ENCODE peak calls at places on chromosomes 4 and X, in seven cellular contexts. One of them, this sample, is unnamed.

GRCh38 chrX:43148305-43148704 is 370.3 kb upstream of the PPP1R2C start:
- DNase-seq in hippocampal formation: no peak
- DNase-seq in activated gamma-delta T cell treated with anti-CD3 and anti-CD28 coated beads, Interleukin-2, amount 50 U/mL, for 16 hours: no peak
- DNase-seq in stimulated activated naive CD8-positive, alpha-beta T cell treated with anti-CD3 and anti-CD28 coated beads, Interleukin-15, Interleukin-2, amounts not matched to agents 100 U/mL and 50 U/mL, for 24 hours: no peak
- DNase-seq in EH: no peak
- DNase-seq in aorta: no peak
- DNase-seq in retina: no peak
- DNase-seq in this sample: no peak

GRCh38 chrX:39396358-39396995 is 595.2 kb downstream of the MID1IP1 start:
- DNase-seq in activated gamma-delta T cell treated with anti-CD3 and anti-CD28 coated beads, Interleukin-2, amount 50 U/mL, for 16 hours: no peak
- DNase-seq in retina: no peak
- DNase-seq in stimulated activated naive CD8-positive, alpha-beta T cell treated with anti-CD3 and anti-CD28 coated beads, Interleukin-15, Interleukin-2, amounts not matched to agents 100 U/mL and 50 U/mL, for 24 hours: no peak
- DNase-seq in aorta: no peak
- DNase-seq in hippocampal formation: no peak
- DNase-seq in EH: no peak
- DNase-seq in this sample: no peak

GRCh38 chr4:107631568-107631967 is 88.5 kb downstream of the PAPSS1 start:
- DNase-seq in retina: no peak
- DNase-seq in aorta: no peak
- DNase-seq in activated gamma-delta T cell treated with anti-CD3 and anti-CD28 coated beads, Interleukin-2, amount 50 U/mL, for 16 hours: no peak
- DNase-seq in hippocampal formation: no peak
- DNase-seq in stimulated activated naive CD8-positive, alpha-beta T cell treated with anti-CD3 and anti-CD28 coated beads, Interleukin-15, Interleukin-2, amounts not matched to agents 100 U/mL and 50 U/mL, for 24 hours: no peak
- DNase-seq in EH: no peak
- DNase-seq in this sample: no peak

GRCh38 chr4:174156239-174156826 is 127.1 kb downstream of the FBXO8 start:
- DNase-seq in retina: peak
- DNase-seq in hippocampal formation: peak
- DNase-seq in EH: peak
- DNase-seq in stimulated activated naive CD8-positive, alpha-beta T cell treated with anti-CD3 and anti-CD28 coated beads, Interleukin-15, Interleukin-2, amounts not matched to agents 100 U/mL and 50 U/mL, for 24 hours: no peak
- DNase-seq in aorta: no peak
- DNase-seq in activated gamma-delta T cell treated with anti-CD3 and anti-CD28 coated beads, Interleukin-2, amount 50 U/mL, for 16 hours: no peak
- DNase-seq in this sample: no peak

GRCh38 chrX:143873343-143873742 is 10.5 kb upstream of the UBE2NL start:
- DNase-seq in activated gamma-delta T cell treated with anti-CD3 and anti-CD28 coated beads, Interleukin-2, amount 50 U/mL, for 16 hours: no peak
- DNase-seq in retina: no peak
- DNase-seq in stimulated activated naive CD8-positive, alpha-beta T cell treated with anti-CD3 and anti-CD28 coated beads, Interleukin-15, Interleukin-2, amounts not matched to agents 100 U/mL and 50 U/mL, for 24 hours: no peak
- DNase-seq in aorta: no peak
- DNase-seq in EH: peak
- DNase-seq in hippocampal formation: no peak
- DNase-seq in this sample: no peak

GRCh38 chr4:184806246-184806550 is 19.6 kb downstream of the ACSL1 start:
- DNase-seq in hippocampal formation: no peak
- DNase-seq in retina: no peak
- DNase-seq in EH: no peak
- DNase-seq in aorta: no peak
- DNase-seq in activated gamma-delta T cell treated with anti-CD3 and anti-CD28 coated beads, Interleukin-2, amount 50 U/mL, for 16 hours: no peak
- DNase-seq in stimulated activated naive CD8-positive, alpha-beta T cell treated with anti-CD3 and anti-CD28 coated beads, Interleukin-15, Interleukin-2, amounts not matched to agents 100 U/mL and 50 U/mL, for 24 hours: no peak
- DNase-seq in this sample: no peak

GRCh38 chr4:88138561-88138960 is 19.9 kb downstream of the ABCG2 start:
- DNase-seq in aorta: no peak
- DNase-seq in stimulated activated naive CD8-positive, alpha-beta T cell treated with anti-CD3 and anti-CD28 coated beads, Interleukin-15, Interleukin-2, amounts not matched to agents 100 U/mL and 50 U/mL, for 24 hours: no peak
- DNase-seq in hippocampal formation: no peak
- DNase-seq in activated gamma-delta T cell treated with anti-CD3 and anti-CD28 coated beads, Interleukin-2, amount 50 U/mL, for 16 hours: no peak
- DNase-seq in retina: no peak
- DNase-seq in EH: peak
- DNase-seq in this sample: no peak

GRCh38 chrX:87518504-87518903 is 902 bp downstream of the KLHL4 start:
- DNase-seq in stimulated activated naive CD8-positive, alpha-beta T cell treated with anti-CD3 and anti-CD28 coated beads, Interleukin-15, Interleukin-2, amounts not matched to agents 100 U/mL and 50 U/mL, for 24 hours: no peak
- DNase-seq in EH: no peak
- DNase-seq in retina: no peak
- DNase-seq in hippocampal formation: peak
- DNase-seq in aorta: no peak
- DNase-seq in activated gamma-delta T cell treated with anti-CD3 and anti-CD28 coated beads, Interleukin-2, amount 50 U/mL, for 16 hours: no peak
- DNase-seq in this sample: no peak

GRCh38 chr4:165301833-165302232 is 25.6 kb upstream of the MSMO1 start:
- DNase-seq in activated gamma-delta T cell treated with anti-CD3 and anti-CD28 coated beads, Interleukin-2, amount 50 U/mL, for 16 hours: no peak
- DNase-seq in aorta: no peak
- DNase-seq in retina: no peak
- DNase-seq in EH: peak
- DNase-seq in hippocampal formation: no peak
- DNase-seq in stimulated activated naive CD8-positive, alpha-beta T cell treated with anti-CD3 and anti-CD28 coated beads, Interleukin-15, Interleukin-2, amounts not matched to agents 100 U/mL and 50 U/mL, for 24 hours: no peak
- DNase-seq in this sample: no peak

GRCh38 chrX:2673611-2674010 is 17.5 kb upstream of the CD99 start:
- DNase-seq in aorta: no peak
- DNase-seq in hippocampal formation: no peak
- DNase-seq in stimulated activated naive CD8-positive, alpha-beta T cell treated with anti-CD3 and anti-CD28 coated beads, Interleukin-15, Interleukin-2, amounts not matched to agents 100 U/mL and 50 U/mL, for 24 hours: no peak
- DNase-seq in retina: no peak
- DNase-seq in EH: no peak
- DNase-seq in activated gamma-delta T cell treated with anti-CD3 and anti-CD28 coated beads, Interleukin-2, amount 50 U/mL, for 16 hours: no peak
- DNase-seq in this sample: no peak

GRCh38 chr4:81508786-81509574 is 37.3 kb upstream of the RASGEF1B start:
- DNase-seq in activated gamma-delta T cell treated with anti-CD3 and anti-CD28 coated beads, Interleukin-2, amount 50 U/mL, for 16 hours: no peak
- DNase-seq in hippocampal formation: no peak
- DNase-seq in stimulated activated naive CD8-positive, alpha-beta T cell treated with anti-CD3 and anti-CD28 coated beads, Interleukin-15, Interleukin-2, amounts not matched to agents 100 U/mL and 50 U/mL, for 24 hours: no peak
- DNase-seq in retina: no peak
- DNase-seq in EH: no peak
- DNase-seq in aorta: no peak
- DNase-seq in this sample: no peak

GRCh38 chrX:77450415-77450814 is 3.2 kb downstream of the FGF16 start:
- DNase-seq in EH: no peak
- DNase-seq in aorta: no peak
- DNase-seq in retina: no peak
- DNase-seq in stimulated activated naive CD8-positive, alpha-beta T cell treated with anti-CD3 and anti-CD28 coated beads, Interleukin-15, Interleukin-2, amounts not matched to agents 100 U/mL and 50 U/mL, for 24 hours: no peak
- DNase-seq in hippocampal formation: no peak
- DNase-seq in activated gamma-delta T cell treated with anti-CD3 and anti-CD28 coated beads, Interleukin-2, amount 50 U/mL, for 16 hours: no peak
- DNase-seq in this sample: no peak

GRCh38 chr4:82667761-82668505 is 106.1 kb upstream of the TMEM150C start:
- DNase-seq in hippocampal formation: no peak
- DNase-seq in activated gamma-delta T cell treated with anti-CD3 and anti-CD28 coated beads, Interleukin-2, amount 50 U/mL, for 16 hours: no peak
- DNase-seq in stimulated activated naive CD8-positive, alpha-beta T cell treated with anti-CD3 and anti-CD28 coated beads, Interleukin-15, Interleukin-2, amounts not matched to agents 100 U/mL and 50 U/mL, for 24 hours: no peak
- DNase-seq in retina: no peak
- DNase-seq in aorta: no peak
- DNase-seq in EH: peak
- DNase-seq in this sample: no peak

GRCh38 chr4:123405212-123405856 is 8.7 kb downstream of the SPRY1 start:
- DNase-seq in EH: no peak
- DNase-seq in stimulated activated naive CD8-positive, alpha-beta T cell treated with anti-CD3 and anti-CD28 coated beads, Interleukin-15, Interleukin-2, amounts not matched to agents 100 U/mL and 50 U/mL, for 24 hours: no peak
- DNase-seq in hippocampal formation: peak
- DNase-seq in activated gamma-delta T cell treated with anti-CD3 and anti-CD28 coated beads, Interleukin-2, amount 50 U/mL, for 16 hours: no peak
- DNase-seq in aorta: no peak
- DNase-seq in retina: no peak
- DNase-seq in this sample: no peak

GRCh38 chr4:28730304-28730703 is 1869.7 kb downstream of the STIM2 start:
- DNase-seq in stimulated activated naive CD8-positive, alpha-beta T cell treated with anti-CD3 and anti-CD28 coated beads, Interleukin-15, Interleukin-2, amounts not matched to agents 100 U/mL and 50 U/mL, for 24 hours: no peak
- DNase-seq in activated gamma-delta T cell treated with anti-CD3 and anti-CD28 coated beads, Interleukin-2, amount 50 U/mL, for 16 hours: no peak
- DNase-seq in hippocampal formation: no peak
- DNase-seq in retina: no peak
- DNase-seq in EH: no peak
- DNase-seq in aorta: no peak
- DNase-seq in this sample: no peak

GRCh38 chrX:112147206-112147605 is 64.6 kb upstream of the TRPC5 start:
- DNase-seq in EH: no peak
- DNase-seq in activated gamma-delta T cell treated with anti-CD3 and anti-CD28 coated beads, Interleukin-2, amount 50 U/mL, for 16 hours: no peak
- DNase-seq in aorta: no peak
- DNase-seq in retina: peak
- DNase-seq in hippocampal formation: no peak
- DNase-seq in stimulated activated naive CD8-positive, alpha-beta T cell treated with anti-CD3 and anti-CD28 coated beads, Interleukin-15, Interleukin-2, amounts not matched to agents 100 U/mL and 50 U/mL, for 24 hours: no peak
- DNase-seq in this sample: no peak

GRCh38 chrX:64184396-64184795 is 21.1 kb downstream of the AMER1 start:
- DNase-seq in EH: no peak
- DNase-seq in hippocampal formation: no peak
- DNase-seq in stimulated activated naive CD8-positive, alpha-beta T cell treated with anti-CD3 and anti-CD28 coated beads, Interleukin-15, Interleukin-2, amounts not matched to agents 100 U/mL and 50 U/mL, for 24 hours: no peak
- DNase-seq in aorta: no peak
- DNase-seq in retina: no peak
- DNase-seq in activated gamma-delta T cell treated with anti-CD3 and anti-CD28 coated beads, Interleukin-2, amount 50 U/mL, for 16 hours: no peak
- DNase-seq in this sample: no peak

GRCh38 chr4:150010525-150011126 is 67.6 kb upstream of the DCLK2 start:
- DNase-seq in retina: peak
- DNase-seq in stimulated activated naive CD8-positive, alpha-beta T cell treated with anti-CD3 and anti-CD28 coated beads, Interleukin-15, Interleukin-2, amounts not matched to agents 100 U/mL and 50 U/mL, for 24 hours: no peak
- DNase-seq in hippocampal formation: peak
- DNase-seq in aorta: no peak
- DNase-seq in activated gamma-delta T cell treated with anti-CD3 and anti-CD28 coated beads, Interleukin-2, amount 50 U/mL, for 16 hours: no peak
- DNase-seq in EH: peak
- DNase-seq in this sample: peak

GRCh38 chr4:175504316-175504715 is 307.7 kb downstream of the GPM6A start:
- DNase-seq in EH: peak
- DNase-seq in stimulated activated naive CD8-positive, alpha-beta T cell treated with anti-CD3 and anti-CD28 coated beads, Interleukin-15, Interleukin-2, amounts not matched to agents 100 U/mL and 50 U/mL, for 24 hours: no peak
- DNase-seq in retina: no peak
- DNase-seq in activated gamma-delta T cell treated with anti-CD3 and anti-CD28 coated beads, Interleukin-2, amount 50 U/mL, for 16 hours: no peak
- DNase-seq in aorta: no peak
- DNase-seq in hippocampal formation: no peak
- DNase-seq in this sample: no peak

GRCh38 chrX:110003167-110004156 is 548 bp downstream of the TMEM164 start:
- DNase-seq in aorta: peak
- DNase-seq in activated gamma-delta T cell treated with anti-CD3 and anti-CD28 coated beads, Interleukin-2, amount 50 U/mL, for 16 hours: no peak
- DNase-seq in stimulated activated naive CD8-positive, alpha-beta T cell treated with anti-CD3 and anti-CD28 coated beads, Interleukin-15, Interleukin-2, amounts not matched to agents 100 U/mL and 50 U/mL, for 24 hours: peak
- DNase-seq in EH: no peak
- DNase-seq in retina: peak
- DNase-seq in hippocampal formation: no peak
- DNase-seq in this sample: no peak

GRCh38 chr4:142265536-142265935 is 580.6 kb downstream of the INPP4B start:
- DNase-seq in EH: peak
- DNase-seq in aorta: no peak
- DNase-seq in stimulated activated naive CD8-positive, alpha-beta T cell treated with anti-CD3 and anti-CD28 coated beads, Interleukin-15, Interleukin-2, amounts not matched to agents 100 U/mL and 50 U/mL, for 24 hours: no peak
- DNase-seq in retina: no peak
- DNase-seq in hippocampal formation: no peak
- DNase-seq in activated gamma-delta T cell treated with anti-CD3 and anti-CD28 coated beads, Interleukin-2, amount 50 U/mL, for 16 hours: no peak
- DNase-seq in this sample: no peak

GRCh38 chr4:29708473-29708872 is 1011.7 kb upstream of the PCDH7 start:
- DNase-seq in aorta: no peak
- DNase-seq in stimulated activated naive CD8-positive, alpha-beta T cell treated with anti-CD3 and anti-CD28 coated beads, Interleukin-15, Interleukin-2, amounts not matched to agents 100 U/mL and 50 U/mL, for 24 hours: no peak
- DNase-seq in activated gamma-delta T cell treated with anti-CD3 and anti-CD28 coated beads, Interleukin-2, amount 50 U/mL, for 16 hours: no peak
- DNase-seq in hippocampal formation: no peak
- DNase-seq in retina: no peak
- DNase-seq in EH: peak
- DNase-seq in this sample: no peak

GRCh38 chr4:7365472-7366179 is 69.1 kb downstream of the PSAPL1 start:
- DNase-seq in EH: no peak
- DNase-seq in hippocampal formation: peak
- DNase-seq in activated gamma-delta T cell treated with anti-CD3 and anti-CD28 coated beads, Interleukin-2, amount 50 U/mL, for 16 hours: no peak
- DNase-seq in aorta: peak
- DNase-seq in retina: no peak
- DNase-seq in stimulated activated naive CD8-positive, alpha-beta T cell treated with anti-CD3 and anti-CD28 coated beads, Interleukin-15, Interleukin-2, amounts not matched to agents 100 U/mL and 50 U/mL, for 24 hours: no peak
- DNase-seq in this sample: peak

This sample was measured in anterior cingulate cortex.